ENCODE peak calls at places on chromosomes 12 and 14, in nine cellular contexts. R, O, P, K, L, H, G, W and I are unnamed samples.

GRCh38 chr12:112121780-112122565 is 3.4 kb upstream of the TRAFD1 start:
- DNase-seq in R (no peak), O (peak), P (peak), K (no peak), L (no peak), H (no peak), G (no peak), W (peak), I (no peak)

GRCh38 chr12:84814664-84815245 is 97.8 kb downstream of the SLC6A15 start:
- DNase-seq in R (no peak), O (peak), P (no peak), K (no peak), L (no peak), H (no peak), G (no peak), W (no peak), I (no peak)

GRCh38 chr12:124009781-124010180 is 36.8 kb downstream of the ZNF664 start:
- DNase-seq in R (no peak), O (no peak), P (no peak), K (no peak), L (no peak), H (no peak), G (no peak), W (no peak), I (no peak)

GRCh38 chr14:39406560-39406959 is 25.7 kb downstream of the FBXO33 start:
- DNase-seq in R (no peak), O (no peak), P (no peak), K (no peak), L (no peak), H (no peak), G (no peak), W (no peak), I (no peak)

GRCh38 chr14:100660498-100661339 is 66.0 kb upstream of the DLK1 start:
- DNase-seq in R (no peak), O (no peak), P (no peak), K (no peak), L (no peak), H (no peak), G (no peak), W (no peak), I (no peak)

GRCh38 chr14:99605299-99605961 is 1.4 kb upstream of the CCDC85C start:
- DNase-seq in R (peak), O (peak), P (peak), K (peak), L (no peak), H (peak), G (peak), W (peak), I (peak)

GRCh38 chr14:106883218-106883692 is 1356.9 kb downstream of the TMEM121 start:
- DNase-seq in R (no peak), O (peak), P (peak), K (no peak), L (no peak), H (no peak), G (no peak), W (no peak), I (no peak)

GRCh38 chr12:97837401-97837800 is 374.8 kb downstream of the RMST start:
- DNase-seq in R (no peak), O (peak), P (peak), K (no peak), L (no peak), H (no peak), G (no peak), W (peak), I (no peak)

GRCh38 chr12:52600475-52600874 is 788 bp downstream of the KRT72 start:
- DNase-seq in R (no peak), O (no peak), P (no peak), K (no peak), L (no peak), H (no peak), G (no peak), W (no peak), I (no peak)

GRCh38 chr14:103847954-103848719 is 762 bp upstream of the PPP1R13B start:
- DNase-seq in R (no peak), O (no peak), P (peak), K (peak), L (peak), H (no peak), G (peak), W (peak), I (no peak)

GRCh38 chr14:50816419-50817047 is 14.4 kb downstream of the NIN start:
- DNase-seq in R (no peak), O (peak), P (peak), K (no peak), L (no peak), H (no peak), G (no peak), W (peak), I (peak)

GRCh38 chr14:49310298-49310697 is 275.9 kb downstream of the RPS29 start:
- DNase-seq in R (no peak), O (no peak), P (no peak), K (no peak), L (no peak), H (no peak), G (no peak), W (no peak), I (no peak)

GRCh38 chr12:67911293-67911637 is 78.0 kb upstream of the IFNG-AS1 start:
- DNase-seq in R (no peak), O (peak), P (no peak), K (no peak), L (no peak), H (no peak), G (no peak), W (no peak), I (no peak)

GRCh38 chr12:122090759-122091535 is 12.4 kb downstream of the MLXIP start:
- DNase-seq in R (no peak), O (peak), P (peak), K (no peak), L (no peak), H (no peak), G (no peak), W (peak), I (no peak)

GRCh38 chr12:20194171-20194570 is 174.2 kb upstream of the PDE3A start:
- DNase-seq in R (no peak), O (peak), P (peak), K (peak), L (no peak), H (no peak), G (no peak), W (peak), I (peak)

GRCh38 chr14:35248476-35248788 is 43.8 kb upstream of the PSMA6 start:
- DNase-seq in R (peak), O (no peak), P (no peak), K (no peak), L (no peak), H (no peak), G (no peak), W (no peak), I (no peak)

GRCh38 chr12:100826323-100826722 is 31.7 kb downstream of the ANO4 start:
- DNase-seq in R (no peak), O (peak), P (peak), K (peak), L (no peak), H (no peak), G (peak), W (peak), I (peak)

GRCh38 chr12:51692016-51692415 is 101.0 kb downstream of the SCN8A start:
- DNase-seq in R (no peak), O (no peak), P (no peak), K (no peak), L (no peak), H (no peak), G (no peak), W (no peak), I (no peak)

GRCh38 chr12:70154087-70154486 is 89.1 kb upstream of the CNOT2 start:
- DNase-seq in R (no peak), O (no peak), P (no peak), K (no peak), L (no peak), H (no peak), G (no peak), W (no peak), I (no peak)

GRCh38 chr12:9065607-9065856 is 50.2 kb downstream of the A2M start:
- DNase-seq in R (no peak), O (no peak), P (no peak), K (no peak), L (no peak), H (no peak), G (no peak), W (no peak), I (no peak)

GRCh38 chr12:83216230-83216629 is 529.5 kb downstream of the TMTC2 start:
- DNase-seq in R (no peak), O (no peak), P (no peak), K (no peak), L (no peak), H (no peak), G (no peak), W (no peak), I (no peak)

GRCh38 chr12:111766608-111767361 is at the start of gene ALDH2:
- DNase-seq in R (peak), O (peak), P (peak), K (peak), L (no peak), H (no peak), G (peak), W (no peak), I (no peak)

GRCh38 chr14:73744175-73744867 is 30.1 kb upstream of the PNMA1 start:
- DNase-seq in R (no peak), O (no peak), P (no peak), K (no peak), L (no peak), H (no peak), G (no peak), W (no peak), I (no peak)

GRCh38 chr14:93133476-93133875 is 17.8 kb upstream of the ITPK1 start:
- DNase-seq in R (no peak), O (peak), P (peak), K (no peak), L (no peak), H (no peak), G (no peak), W (peak), I (no peak)

GRCh38 chr14:38079268-38079667 is 128.4 kb upstream of the SSTR1 start:
- DNase-seq in R (no peak), O (peak), P (peak), K (no peak), L (no peak), H (no peak), G (no peak), W (peak), I (no peak)

GRCh38 chr12:15273896-15274295 is 48.4 kb upstream of the PTPRO start:
- DNase-seq in R (no peak), O (no peak), P (no peak), K (no peak), L (no peak), H (no peak), G (no peak), W (no peak), I (no peak)

GRCh38 chr14:76810953-76811400 is 1.7 kb downstream of the ANGEL1 start:
- DNase-seq in R (peak), O (peak), P (peak), K (peak), L (no peak), H (no peak), G (no peak), W (peak), I (peak)

GRCh38 chr12:112900298-112901145 is 6.2 kb upstream of the OAS1 start:
- DNase-seq in R (peak), O (peak), P (peak), K (peak), L (peak), H (no peak), G (no peak), W (peak), I (peak)

GRCh38 chr12:78880078-78880477 is 15.5 kb downstream of the SYT1 start:
- DNase-seq in R (no peak), O (no peak), P (peak), K (peak), L (no peak), H (no peak), G (no peak), W (no peak), I (no peak)

GRCh38 chr14:35052637-35053036 is 6.6 kb downstream of the FAM177A1 start:
- DNase-seq in R (no peak), O (no peak), P (no peak), K (no peak), L (no peak), H (no peak), G (no peak), W (no peak), I (no peak)

GRCh38 chr14:55370883-55371455 is 40.7 kb downstream of the ATG14 start:
- DNase-seq in R (no peak), O (no peak), P (no peak), K (no peak), L (no peak), H (no peak), G (no peak), W (no peak), I (no peak)